ENCODE peak calls at places on chromosomes 1 and 21, in four cellular contexts. O, K, N and L are unnamed samples.

GRCh38 chr1:200409203-200409760 is 554 bp downstream of the ZNF281 start:
- DNase-seq in O (peak; percentile 41), K (peak; percentile 21), N (peak; percentile 42), L (no peak)

GRCh38 chr21:33308586-33309490 is 15.9 kb upstream of the IFNAR1 start:
- DNase-seq in O (no peak), K (no peak), N (peak; percentile 61), L (no peak)

GRCh38 chr1:161052899-161053298 is 7.1 kb upstream of the USF1 start:
- DNase-seq in O (no peak), K (no peak), N (no peak), L (no peak)

GRCh38 chr1:113390871-113391642 is 742 bp downstream of the MAGI3 start:
- DNase-seq in O (peak; percentile 58), K (peak; percentile 37), N (peak; percentile 22), L (no peak)

GRCh38 chr1:92029241-92029922 is 403 bp upstream of the EPHX4 start:
- DNase-seq in O (no peak), K (no peak), N (no peak), L (no peak)

GRCh38 chr1:201020040-201020591 is 3.4 kb downstream of the KIF21B start:
- DNase-seq in O (no peak), K (no peak), N (no peak), L (no peak)

GRCh38 chr1:247407180-247407616 is 8.8 kb upstream of the NLRP3 start:
- DNase-seq in O (peak; percentile 27), K (no peak), N (no peak), L (no peak)

GRCh38 chr1:9127395-9128160 is 1.3 kb downstream of the GPR157 start:
- DNase-seq in O (no peak), K (no peak), N (no peak), L (no peak)

GRCh38 chr1:60942291-60942690 is 140.1 kb upstream of the NFIA start:
- DNase-seq in O (no peak), K (no peak), N (no peak), L (no peak)

GRCh38 chr1:222643603-222643936 is 25.7 kb downstream of the MIA3 start:
- DNase-seq in O (no peak), K (no peak), N (no peak), L (no peak)

GRCh38 chr1:232622981-232623380 is 7.0 kb downstream of the SIPA1L2 start:
- DNase-seq in O (no peak), K (no peak), N (no peak), L (no peak)

GRCh38 chr1:86914998-86915736 is 732 bp downstream of the HS2ST1 start:
- DNase-seq in O (peak; percentile 34), K (peak; percentile 47), N (peak; percentile 63), L (no peak)

GRCh38 chr1:206004269-206004800 is 1.1 kb upstream of the RAB7B start:
- DNase-seq in O (no peak), K (no peak), N (no peak), L (no peak)

GRCh38 chr1:204343247-204343646 is 16.5 kb downstream of the PLEKHA6 start:
- DNase-seq in O (no peak), K (no peak), N (no peak), L (no peak)

GRCh38 chr1:206787956-206788355 is 15.7 kb upstream of the IL10 start:
- DNase-seq in O (no peak), K (no peak), N (no peak), L (no peak)

GRCh38 chr1:240611619-240612490 is at the start of gene GREM2:
- DNase-seq in O (peak; percentile 19), K (no peak), N (peak; percentile 58), L (no peak)

GRCh38 chr1:5690291-5690690 is 301.9 kb downstream of the NPHP4 start:
- DNase-seq in O (no peak), K (no peak), N (no peak), L (no peak)

GRCh38 chr21:25934771-25935224 is 200.0 kb downstream of the GABPA start:
- DNase-seq in O (peak; percentile 55), K (peak; percentile 77), N (peak; percentile 92), L (peak; percentile 65)

GRCh38 chr1:194419721-194420120 is 1233.3 kb upstream of the B3GALT2 start:
- DNase-seq in O (no peak), K (no peak), N (no peak), L (no peak)

GRCh38 chr1:195717651-195718050 is 890.6 kb downstream of the KCNT2 start:
- DNase-seq in O (no peak), K (no peak), N (peak; percentile 24), L (no peak)

GRCh38 chr1:181189691-181190361 is 101.3 kb downstream of the IER5 start:
- DNase-seq in O (peak; percentile 77), K (peak; percentile 46), N (peak; percentile 69), L (no peak)

GRCh38 chr21:14977814-14978213 is 87.0 kb downstream of the NRIP1 start:
- DNase-seq in O (no peak), K (no peak), N (no peak), L (no peak)

GRCh38 chr1:2496087-2496622 is 20.1 kb downstream of the PLCH2 start:
- DNase-seq in O (no peak), K (no peak), N (no peak), L (no peak)

GRCh38 chr1:6142734-6143133 is 37.4 kb downstream of the CHD5 start:
- DNase-seq in O (no peak), K (no peak), N (no peak), L (no peak)

GRCh38 chr1:228156941-228157351 is 7.2 kb downstream of the GJC2 start:
- DNase-seq in O (no peak), K (no peak), N (no peak), L (no peak)

GRCh38 chr1:208089971-208090755 is 154.0 kb downstream of the PLXNA2 start:
- DNase-seq in O (peak; percentile 48), K (peak; percentile 61), N (peak; percentile 38), L (no peak)

GRCh38 chr1:22562584-22563551 is at the start of gene EPHA8:
- DNase-seq in O (no peak), K (no peak), N (no peak), L (no peak)

GRCh38 chr1:21313146-21313885 is 23.1 kb upstream of the ECE1 start:
- DNase-seq in O (no peak), K (no peak), N (no peak), L (no peak)
- H3K4me3 ChIP-seq in O (no peak overlapping the region), K (no peak overlapping the region), N (no peak overlapping the region), L (no peak overlapping the region)

DNA sequence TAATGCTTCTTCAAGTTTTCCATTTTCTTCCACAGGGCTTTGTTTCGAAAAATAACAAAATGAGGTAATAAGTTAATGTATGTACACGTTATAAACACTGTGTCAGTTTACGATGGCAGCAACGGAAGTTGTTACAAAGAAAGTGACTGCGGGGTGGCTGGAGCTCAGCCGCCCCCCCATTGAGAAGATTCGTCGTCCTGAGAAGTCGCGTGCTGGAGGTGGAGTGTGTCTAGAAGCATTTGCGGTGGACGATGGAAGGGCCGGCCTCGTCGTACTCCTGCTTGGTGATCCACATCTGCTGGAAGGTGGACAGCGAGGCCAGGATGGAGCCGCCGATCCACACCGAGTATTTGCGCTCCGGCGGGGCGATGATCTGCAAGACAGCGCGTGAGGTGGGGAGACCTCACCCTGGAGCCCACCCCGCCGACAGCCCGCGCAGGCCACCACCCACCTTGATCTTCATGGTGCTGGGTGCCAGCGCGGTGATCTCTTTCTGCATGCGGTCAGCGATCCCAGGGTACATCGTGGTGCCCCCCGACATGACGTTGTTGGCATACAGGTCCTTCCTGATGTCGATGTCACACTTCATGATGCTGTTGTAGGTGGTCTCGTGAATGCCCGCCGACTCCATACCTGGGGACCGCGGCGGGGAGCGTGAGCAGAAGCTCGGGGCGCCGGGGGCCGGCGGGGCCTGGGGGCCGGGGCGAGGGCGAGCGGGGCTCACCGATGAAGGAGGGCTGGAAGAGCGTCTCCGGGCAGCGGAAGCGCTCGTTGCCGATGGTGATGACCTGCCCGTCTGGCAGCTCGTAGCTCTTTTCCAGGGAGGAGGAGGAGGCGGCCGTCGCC is 2.4 kb downstream of the ACTA1 start:
- DNase-seq in O (no peak), K (peak; percentile 15), N (no peak), L (no peak)
- H3K4me3 ChIP-seq in O (no peak overlapping the region), K (peak overlapping the region; percentile 50), N (no peak overlapping the region), L (peak overlapping the region; percentile 46)

GRCh38 chr1:168867941-168868634 is 139.1 kb upstream of the DPT start:
- DNase-seq in O (no peak), K (no peak), N (no peak), L (no peak)
- H3K4me3 ChIP-seq in O (no peak overlapping the region), K (no peak overlapping the region), N (no peak overlapping the region), L (no peak overlapping the region)

GRCh38 chr1:156146749-156147405 is 6.5 kb upstream of the SEMA4A start:
- DNase-seq in O (no peak), K (no peak), N (no peak), L (no peak)
- H3K4me3 ChIP-seq in O (no peak overlapping the region), K (no peak overlapping the region), N (no peak overlapping the region), L (peak overlapping the region; percentile 17)

DNA sequence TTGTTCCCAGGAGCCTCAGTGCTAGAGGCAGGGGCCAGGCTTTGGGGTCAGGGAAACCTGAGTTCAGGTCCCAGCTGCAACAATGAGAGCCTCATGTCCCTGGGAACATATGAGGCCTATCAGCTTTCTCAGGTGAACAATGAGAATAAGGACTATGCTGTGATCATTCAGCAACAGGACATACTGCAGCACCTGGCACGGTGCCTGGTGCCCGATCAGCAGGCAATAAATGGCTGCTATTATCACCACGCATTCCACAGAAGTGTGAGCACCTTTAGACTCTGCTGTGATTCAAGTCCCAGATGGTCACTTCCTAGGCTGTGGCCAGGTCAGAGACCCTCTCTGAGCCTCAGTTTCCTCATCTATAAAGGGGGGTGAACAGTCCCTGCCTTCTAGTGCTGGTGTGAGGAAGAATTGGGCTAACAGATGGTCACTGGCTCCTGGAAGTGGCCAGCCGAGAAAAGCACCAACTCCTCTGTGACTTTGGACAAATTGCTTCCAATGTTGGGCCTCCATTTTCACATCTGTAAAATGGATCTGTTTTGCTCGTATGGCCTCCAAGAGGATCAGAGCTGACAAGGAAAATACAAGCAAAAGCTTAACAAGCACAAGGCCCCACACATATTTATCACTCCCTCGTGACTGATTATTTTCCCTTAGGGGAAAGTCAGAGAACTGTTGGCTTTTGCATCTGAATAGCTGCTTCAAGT is 1.0 kb downstream of the SLC5A9 start:
- DNase-seq in O (no peak), K (no peak), N (no peak), L (no peak)
- H3K4me3 ChIP-seq in O (no peak overlapping the region), K (no peak overlapping the region), N (no peak overlapping the region), L (no peak overlapping the region)

GRCh38 chr21:41954654-41955499 is 1.1 kb upstream of the C2CD2 start:
- DNase-seq in O (no peak), K (no peak), N (no peak), L (no peak)
- H3K4me3 ChIP-seq in O (no peak overlapping the region), K (no peak overlapping the region), N (no peak overlapping the region), L (no peak overlapping the region)

DNA sequence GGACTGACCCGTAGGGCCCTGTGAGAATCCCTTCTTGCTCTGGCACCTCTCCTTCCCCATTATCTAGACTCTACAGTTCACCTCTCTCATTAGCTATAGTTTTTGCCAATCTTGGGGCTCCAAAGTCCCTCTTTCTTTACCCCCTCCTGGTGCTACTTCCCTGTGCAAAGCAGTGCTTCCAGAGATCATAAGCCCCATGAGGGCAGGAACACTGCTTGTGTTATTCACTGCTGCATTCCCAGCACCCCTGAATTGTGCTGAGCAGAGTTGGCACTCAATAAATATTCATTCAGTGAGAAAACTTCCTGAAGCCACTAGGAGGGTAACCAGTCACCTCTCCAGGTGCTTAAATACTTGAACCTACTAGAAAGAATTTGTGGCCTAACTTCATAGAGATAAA is 2.1 kb upstream of the H3-3A start:
- DNase-seq in O (no peak), K (no peak), N (no peak), L (no peak)
- H3K4me3 ChIP-seq in O (no peak overlapping the region), K (no peak overlapping the region), N (no peak overlapping the region), L (no peak overlapping the region)

GRCh38 chr21:44800103-44800502 is 1.5 kb downstream of the UBE2G2 start:
- DNase-seq in O (no peak), K (no peak), N (peak; percentile 65), L (no peak)
- H3K4me3 ChIP-seq in O (no peak overlapping the region), K (no peak overlapping the region), N (peak overlapping the region; percentile 63), L (peak overlapping the region; percentile 85)

GRCh38 chr1:150152772-150153461 is 3.2 kb downstream of the PLEKHO1 start:
- DNase-seq in O (no peak), K (peak; percentile 39), N (peak; percentile 65), L (no peak)
- H3K4me3 ChIP-seq in O (no peak overlapping the region), K (no peak overlapping the region), N (no peak overlapping the region), L (peak overlapping the region; percentile 94)